ENCODE peak calls at places on chromosome X, in ten cellular contexts. T, H, S, G, I, U, P, E, V and B are unnamed samples.

GRCh38 chrX:97692575-97692974 is 808.9 kb downstream of the RPA4 start:
- DNase-seq in G (no peak), T (no peak), S (no peak), E (no peak), I (no peak), P (no peak), V (no peak), U (no peak), H (no peak), B (no peak)

GRCh38 chrX:10636337-10636736 is 16.0 kb upstream of the MID1 start:
- DNase-seq in P (peak), E (no peak), G (no peak), S (no peak), H (no peak), I (no peak), V (peak), U (no peak), T (no peak), B (no peak)

GRCh38 chrX:115372026-115372610 is 82.6 kb downstream of the LUZP4 start:
- DNase-seq in I (no peak), V (peak), S (no peak), U (no peak), E (no peak), H (no peak), T (no peak), P (no peak), G (no peak), B (no peak)

GRCh38 chrX:151896734-151897474 is 15.8 kb upstream of the MAGEA4 start:
- DNase-seq in G (no peak), S (no peak), T (no peak), V (peak), I (no peak), H (no peak), P (no peak), E (no peak), U (no peak), B (no peak)

GRCh38 chrX:16953606-16954211 is 7.3 kb downstream of the REPS2 start:
- DNase-seq in H (no peak), I (no peak), E (no peak), G (no peak), S (no peak), U (no peak), P (no peak), V (no peak), T (no peak), B (no peak)

GRCh38 chrX:24133280-24133679 is 16.2 kb upstream of the ZFX start:
- DNase-seq in V (no peak), G (no peak), T (no peak), E (no peak), U (no peak), P (no peak), I (no peak), H (no peak), S (no peak), B (no peak)

GRCh38 chrX:37867509-37868153 is 20.3 kb upstream of the DYNLT3 start:
- DNase-seq in E (no peak), S (no peak), I (no peak), U (no peak), G (no peak), P (no peak), T (no peak), H (no peak), V (no peak), B (no peak)

GRCh38 chrX:17860811-17861495 is at the start of gene RAI2:
- DNase-seq in E (peak), G (peak), T (no peak), V (no peak), P (no peak), U (no peak), H (no peak), I (peak), S (no peak), B (no peak)

GRCh38 chrX:101550825-101551767 is 749 bp downstream of the ARMCX1 start:
- DNase-seq in V (peak), T (no peak), U (no peak), P (peak), H (no peak), E (no peak), S (no peak), G (peak), I (peak), B (no peak)

GRCh38 chrX:39850630-39851152 is 247.1 kb downstream of the BCOR start:
- DNase-seq in I (no peak), T (no peak), H (no peak), S (peak), E (no peak), G (no peak), U (no peak), P (no peak), V (peak), B (no peak)

GRCh38 chrX:138034136-138034535 is 468.2 kb downstream of the ZIC3 start:
- DNase-seq in S (no peak), E (no peak), H (no peak), P (no peak), V (no peak), T (no peak), I (no peak), U (peak), G (no peak), B (no peak)

GRCh38 chrX:134736351-134736750 is 78.1 kb upstream of the PLAC1 start:
- DNase-seq in G (no peak), U (no peak), E (no peak), H (no peak), P (no peak), T (no peak), I (no peak), V (no peak), S (no peak), B (no peak)

GRCh38 chrX:134368140-134368539 is 91.8 kb upstream of the HPRT1 start:
- DNase-seq in P (no peak), U (no peak), H (no peak), S (no peak), I (no peak), T (no peak), E (no peak), G (no peak), V (no peak), B (no peak)

GRCh38 chrX:23784487-23785301 is 1.7 kb downstream of the SAT1 start:
- DNase-seq in I (no peak), S (no peak), P (no peak), G (no peak), T (no peak), H (no peak), E (no peak), U (no peak), V (peak), B (no peak)

GRCh38 chrX:40099046-40099968 is 1.5 kb upstream of the BCOR start:
- DNase-seq in E (peak), I (no peak), T (no peak), P (no peak), V (no peak), S (no peak), H (no peak), G (no peak), U (peak), B (no peak)

GRCh38 chrX:68261060-68261672 is 172.1 kb downstream of the OPHN1 start:
- DNase-seq in V (peak), S (no peak), E (no peak), I (no peak), H (no peak), G (no peak), U (no peak), T (no peak), P (no peak), B (no peak)

GRCh38 chrX:131792789-131793462 is 230.2 kb upstream of the STK26 start:
- DNase-seq in H (no peak), S (no peak), G (no peak), T (peak), E (no peak), P (peak), U (peak), V (no peak), I (no peak), B (no peak)

GRCh38 chrX:130171446-130172126 is at the start of gene RAB33A:
- DNase-seq in U (peak), S (no peak), G (peak), P (peak), E (peak), V (peak), H (no peak), I (no peak), T (peak), B (no peak)

GRCh38 chrX:17627026-17627425 is 110.3 kb upstream of the SCML1 start:
- DNase-seq in P (no peak), H (no peak), V (no peak), S (no peak), G (no peak), U (no peak), I (no peak), T (no peak), E (no peak), B (no peak)

GRCh38 chrX:15985937-15986336 is 131.3 kb upstream of the AP1S2 start:
- DNase-seq in H (no peak), U (no peak), S (no peak), P (no peak), E (no peak), G (no peak), I (no peak), T (no peak), V (no peak), B (no peak)

GRCh38 chrX:120087289-120088017 is 10.0 kb upstream of the RHOXF2B start:
- DNase-seq in G (no peak), S (no peak), I (no peak), P (no peak), T (no peak), H (no peak), V (no peak), E (no peak), U (no peak), B (no peak)

GRCh38 chrX:1212532-1212931 is at the start of gene CRLF2:
- DNase-seq in S (peak), G (no peak), E (no peak), U (no peak), P (no peak), T (no peak), V (no peak), I (no peak), H (no peak), B (no peak)

GRCh38 chrX:107935200-107935599 is 47.0 kb downstream of the TEX13B start:
- DNase-seq in S (no peak), G (no peak), V (peak), E (no peak), U (no peak), H (no peak), T (no peak), I (no peak), P (no peak), B (no peak)

GRCh38 chrX:49210406-49210805 is 10.4 kb upstream of the SYP start:
- DNase-seq in T (no peak), S (no peak), H (no peak), U (no peak), V (no peak), G (no peak), I (no peak), P (no peak), E (no peak), B (no peak)

GRCh38 chrX:101450052-101450451 is 35.2 kb upstream of the ARMCX4 start:
- DNase-seq in S (no peak), U (no peak), V (no peak), T (no peak), H (no peak), G (no peak), I (no peak), E (no peak), P (no peak), B (no peak)

GRCh38 chrX:125378205-125378604 is 58.5 kb downstream of the TEX13C start:
- DNase-seq in S (no peak), E (no peak), V (no peak), H (no peak), U (no peak), T (no peak), P (no peak), I (no peak), G (no peak), B (no peak)

GRCh38 chrX:11908371-11908770 is 150.3 kb downstream of the MSL3 start:
- DNase-seq in U (no peak), P (no peak), H (no peak), E (no peak), I (no peak), S (peak), V (peak), G (no peak), T (no peak), B (no peak)

GRCh38 chrX:148380614-148381561 is 119.5 kb upstream of the AFF2 start:
- DNase-seq in H (no peak), P (no peak), T (no peak), U (no peak), E (peak), I (no peak), S (peak), V (no peak), G (no peak), B (no peak)

GRCh38 chrX:21738950-21739287 is 19.0 kb downstream of the SMPX start:
- DNase-seq in E (no peak), T (no peak), S (no peak), U (no peak), V (no peak), P (no peak), H (no peak), G (no peak), I (no peak), B (no peak)

GRCh38 chrX:39823424-39823823 is 274.3 kb downstream of the BCOR start:
- DNase-seq in I (no peak), H (no peak), T (no peak), S (no peak), U (no peak), G (no peak), E (no peak), V (no peak), P (no peak), B (no peak)

GRCh38 chrX:107324493-107325310 is 118.3 kb downstream of the DNAAF6 start:
- DNase-seq in E (no peak), P (peak), S (no peak), V (peak), H (no peak), I (no peak), U (no peak), G (peak), T (no peak), B (no peak)

GRCh38 chrX:18920079-18920478 is 63.8 kb downstream of the PHKA2 start:
- DNase-seq in U (no peak), H (no peak), P (no peak), V (no peak), T (no peak), I (no peak), S (no peak), G (no peak), E (no peak), B (no peak)

GRCh38 chrX:52933976-52934703 is 24.2 kb downstream of the FAM156A start:
- DNase-seq in S (no peak), P (no peak), E (no peak), H (no peak), T (no peak), G (no peak), V (no peak), U (no peak), I (no peak), B (no peak)

GRCh38 chrX:76183289-76184057 is 10.6 kb downstream of the PBDC1 start:
- DNase-seq in E (no peak), V (peak), G (no peak), I (no peak), P (no peak), S (no peak), T (no peak), H (no peak), U (no peak), B (no peak)

GRCh38 chrX:71178908-71179307 is 34.3 kb downstream of the NLGN3 start:
- DNase-seq in V (peak), P (peak), I (no peak), S (peak), E (peak), U (peak), H (no peak), T (peak), G (peak), B (peak)

GRCh38 chrX:130719399-130719798 is 183.6 kb downstream of the ENOX2 start:
- DNase-seq in V (no peak), H (no peak), I (no peak), P (no peak), E (no peak), T (no peak), G (peak), U (no peak), S (no peak), B (no peak)